ENCODE peak calls at places on chromosomes 3 and 15, in seven cellular contexts. C, B, X, L, I, M and K are unnamed samples.

GRCh38 chr3:13234155-13234505 is 160.9 kb upstream of the IQSEC1 start:
- DNase-seq in C (no peak), B (no peak), X (no peak), L (no peak), I (no peak), M (no peak), K (no peak)

GRCh38 chr3:86175593-86175992 is 815.4 kb downstream of the VGLL3 start:
- DNase-seq in C (no peak), B (peak; percentile 18), X (no peak), L (peak; percentile 73), I (no peak), M (no peak), K (peak; percentile 12)

GRCh38 chr15:57100136-57100539 is 181.7 kb downstream of the TCF12 start:
- DNase-seq in C (no peak), B (no peak), X (no peak), L (no peak), I (no peak), M (no peak), K (no peak)

GRCh38 chr3:111846717-111847116 is 12.3 kb upstream of the PHLDB2 start:
- DNase-seq in C (peak; percentile 92), B (no peak), X (no peak), L (no peak), I (peak; percentile 94), M (no peak), K (no peak)

GRCh38 chr3:49377483-49377882 is 19.3 kb upstream of the GPX1 start:
- DNase-seq in C (peak; percentile 75), B (no peak), X (no peak), L (no peak), I (peak; percentile 56), M (no peak), K (no peak)

GRCh38 chr15:92979011-92979701 is 79.0 kb downstream of the CHD2 start:
- DNase-seq in C (peak; percentile 23), B (no peak), X (no peak), L (no peak), I (peak; percentile 80), M (peak; percentile 10), K (peak; percentile 32)

GRCh38 chr3:3665961-3666640 is 133.1 kb upstream of the LRRN1 start:
- DNase-seq in C (no peak), B (no peak), X (no peak), L (no peak), I (no peak), M (no peak), K (no peak)

GRCh38 chr3:67459131-67459530 is 195.3 kb downstream of the SUCLG2 start:
- DNase-seq in C (no peak), B (no peak), X (no peak), L (no peak), I (no peak), M (no peak), K (no peak)

GRCh38 chr3:177904661-177905060 is 631.6 kb upstream of the KCNMB2 start:
- DNase-seq in C (peak; percentile 49), B (no peak), X (no peak), L (no peak), I (peak; percentile 9), M (no peak), K (no peak)

GRCh38 chr3:41808152-41808551 is 153.8 kb downstream of the ULK4 start:
- DNase-seq in C (peak; percentile 53), B (no peak), X (no peak), L (no peak), I (peak; percentile 73), M (no peak), K (peak; percentile 5)

DNA sequence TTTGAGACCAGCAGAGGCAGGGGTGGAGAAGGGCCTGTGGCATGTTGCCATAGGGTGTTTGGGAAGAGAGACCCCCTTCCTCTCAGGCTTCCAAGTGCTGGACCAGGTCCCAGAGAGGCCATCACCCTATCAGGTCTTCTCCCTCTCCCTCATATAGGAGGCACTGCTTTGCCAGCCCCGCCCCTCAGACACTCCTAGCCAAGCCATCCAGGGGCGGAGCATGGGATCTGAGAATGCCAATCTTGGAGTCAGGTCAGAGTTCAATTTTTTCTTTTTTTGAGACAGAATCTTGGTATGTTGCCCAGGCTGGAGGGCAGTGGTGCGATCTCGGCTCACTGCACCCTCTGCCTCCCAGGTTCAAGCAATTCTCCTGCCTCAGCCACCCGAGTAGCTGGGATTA is 32.7 kb downstream of the CRABP1 start:
- DNase-seq in C (no peak), B (no peak), X (peak; percentile 21), L (peak; percentile 41), I (peak; percentile 13), M (no peak), K (peak; percentile 57)
- TF ChIP-seq EZH2phosphoT487 in C (no peak), B (no peak), X (no peak), L (no peak), I (no peak), M (no peak), K (no peak)

DNA sequence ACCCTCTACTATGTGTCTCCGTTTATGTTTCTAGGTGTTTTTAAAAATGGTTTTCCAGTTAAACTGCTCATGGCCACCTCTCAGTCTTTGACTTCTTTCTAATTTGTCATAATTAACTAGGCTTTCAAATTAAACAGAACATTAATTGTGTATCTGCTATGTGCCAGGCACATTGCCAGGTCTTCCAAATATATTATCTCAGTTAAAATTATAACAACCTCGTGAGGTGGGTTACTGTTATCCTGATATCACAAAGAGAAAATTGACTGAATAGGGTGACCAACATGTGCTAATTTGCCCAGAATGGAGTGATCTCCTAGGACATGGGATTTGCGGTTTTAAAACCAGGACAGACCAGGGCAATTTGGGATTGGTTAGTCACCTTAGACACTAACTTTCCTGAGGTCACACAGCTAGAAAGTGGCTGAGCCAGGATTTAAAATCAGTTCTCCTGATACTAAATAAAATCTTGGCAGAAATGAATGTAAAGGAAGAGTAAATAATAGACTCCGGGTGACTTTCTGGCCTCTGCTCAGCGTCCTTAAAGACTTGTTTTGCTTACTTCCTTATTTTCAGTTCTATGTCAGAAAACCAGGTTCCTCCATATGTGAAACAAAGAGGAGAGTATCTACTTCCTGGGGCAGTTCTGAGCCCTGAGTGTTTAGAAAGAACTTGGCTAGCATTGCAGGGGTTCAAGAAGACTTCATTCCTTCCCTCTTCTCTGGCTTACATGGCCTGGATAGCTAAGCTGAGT is 222.5 kb upstream of the TLE3 start:
- DNase-seq in C (no peak), B (no peak), X (no peak), L (no peak), I (no peak), M (no peak), K (no peak)
- H3K4me1 ChIP-seq in C (peaks cover 58% of the 10 kb centered on the region), B (peaks cover 14% of the 10 kb centered on the region), X (peaks cover 3% of the 10 kb centered on the region), L (peaks cover 5% of the 10 kb centered on the region), I (peaks cover 31% of the 10 kb centered on the region), M (peaks cover 36% of the 10 kb centered on the region), K (peaks cover 61% of the 10 kb centered on the region)

DNA sequence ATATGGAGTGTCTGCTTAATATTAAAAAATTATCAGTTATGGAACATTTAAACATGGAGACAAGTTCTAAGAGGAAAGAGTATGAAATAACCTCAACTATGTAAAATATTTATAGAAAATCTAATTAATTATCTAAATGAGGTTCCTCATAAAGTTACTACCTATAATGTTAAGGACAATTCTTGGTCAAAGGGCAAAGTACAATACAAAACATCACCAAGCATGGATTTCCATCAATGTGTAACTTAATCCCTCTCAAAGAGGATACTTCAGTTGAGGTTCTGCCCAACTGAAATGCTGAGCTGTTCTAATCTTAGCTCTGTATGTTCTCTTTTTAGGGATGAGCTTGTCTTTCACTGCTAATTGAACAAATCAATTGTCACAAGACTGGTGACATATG is 56.0 kb upstream of the CHRM5 start:
- DNase-seq in C (no peak), B (no peak), X (no peak), L (no peak), I (no peak), M (no peak), K (no peak)
- TF ChIP-seq EZH2 in C (no peak), B (no peak), X (no peak), L (no peak), I (no peak), M (no peak), K (no peak)

DNA sequence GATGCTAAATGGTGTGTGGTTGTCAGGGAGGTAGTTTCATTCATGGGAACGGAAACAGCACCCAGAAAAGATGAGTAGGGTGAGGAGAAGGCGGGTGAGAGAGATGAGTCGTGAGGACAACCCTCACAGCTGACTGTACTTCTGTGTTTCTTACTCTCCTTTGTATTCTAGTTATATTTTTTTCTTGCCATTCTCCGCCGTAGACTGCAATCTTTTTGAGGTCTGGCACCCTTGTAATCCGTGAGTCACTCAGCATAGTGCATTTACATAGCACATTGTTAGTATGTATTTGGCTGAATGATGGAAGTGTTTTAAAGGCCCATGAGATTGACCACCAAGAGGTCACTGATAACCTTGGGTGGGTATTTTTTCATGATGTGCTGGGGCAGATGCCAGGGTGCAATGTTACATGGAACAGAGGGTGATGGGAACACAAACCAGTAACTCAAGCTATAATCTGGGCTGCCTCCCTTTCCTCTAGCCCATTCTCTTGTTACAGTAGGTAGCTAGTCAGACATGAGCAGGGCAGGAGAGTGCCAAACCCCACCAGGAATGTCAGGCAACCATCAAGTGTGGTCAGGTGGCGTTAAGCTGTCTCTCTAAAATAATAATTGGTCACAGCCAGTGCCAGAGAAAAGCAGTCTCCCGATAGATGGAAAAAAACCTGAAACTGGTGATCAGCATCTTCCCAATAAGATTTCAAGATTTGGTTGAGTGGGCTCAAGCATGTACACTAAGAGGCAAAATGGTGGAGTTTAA is 18.8 kb upstream of the DGKG start:
- DNase-seq in C (peak; percentile 41), B (no peak), X (no peak), L (no peak), I (peak; percentile 43), M (no peak), K (no peak)
- TF ChIP-seq EZH2phosphoT487 in C (no peak), B (no peak), X (no peak), L (no peak), I (no peak), M (no peak), K (no peak)

GRCh38 chr15:62854420-62855084 is 188.0 kb upstream of the TPM1 start:
- DNase-seq in C (no peak), B (no peak), X (no peak), L (no peak), I (no peak), M (no peak), K (no peak)
- H3K4me1 ChIP-seq in C (peaks cover 31% of the 10 kb centered on the region), B (peaks cover 20% of the 10 kb centered on the region), X (peaks cover 31% of the 10 kb centered on the region), L (peaks cover 12% of the 10 kb centered on the region), I (peaks cover 58% of the 10 kb centered on the region), M (peaks cover 5% of the 10 kb centered on the region), K (peaks cover 18% of the 10 kb centered on the region)